ENCODE peak calls at places on chromosomes 11 and 22, in eight cellular contexts. K is upper lobe of right lung, F is RWPE1, A is heart right ventricle, P is hepatocyte, E is mammary epithelial cell, X is dorsolateral prefrontal cortex, Y is brain microvascular endothelial cell. C is an unnamed sample.

GRCh38 chr22:20524004-20524481 is 16.6 kb downstream of the MED15 start:
- DNase-seq in K (no peak), F (no peak), A (no peak), P (no peak), E (peak; percentile 65), X (no peak), Y (no peak), C (no peak)

GRCh38 chr11:117691501-117691900 is 105.5 kb downstream of the DSCAML1 start:
- DNase-seq in K (no peak), F (no peak), A (no peak), P (no peak), E (no peak), X (no peak), Y (no peak), C (no peak)

GRCh38 chr11:119144825-119145476 is 3.9 kb upstream of the ABCG4 start:
- DNase-seq in K (peak; percentile 55), F (peak; percentile 88), A (peak; percentile 44), P (peak; percentile 87), E (peak; percentile 42), X (no peak), Y (peak; percentile 67), C (peak; percentile 65)

GRCh38 chr11:118052581-118053206 is 24.2 kb upstream of the TMPRSS4 start:
- DNase-seq in K (peak; percentile 45), F (no peak), A (no peak), P (no peak), E (no peak), X (no peak), Y (no peak), C (no peak)

GRCh38 chr22:49411236-49411635 is 416.4 kb downstream of the BRD1 start:
- DNase-seq in K (no peak), F (no peak), A (no peak), P (no peak), E (no peak), X (no peak), Y (no peak), C (no peak)

GRCh38 chr22:37349043-37349814 is 66.9 kb downstream of the CYTH4 start:
- DNase-seq in K (no peak), F (no peak), A (no peak), P (no peak), E (no peak), X (no peak), Y (no peak), C (no peak)

GRCh38 chr11:89293966-89294679 is 116.4 kb downstream of the TYR start:
- DNase-seq in K (peak; percentile 43), F (no peak), A (peak; percentile 9), P (peak; percentile 11), E (no peak), X (no peak), Y (peak; percentile 5), C (no peak)

GRCh38 chr11:128653828-128654231 is 40.0 kb upstream of the FLI1 start:
- DNase-seq in K (peak; percentile 83), F (no peak), A (peak; percentile 37), P (peak; percentile 33), E (peak; percentile 80), X (no peak), Y (peak; percentile 84), C (peak; percentile 79)

GRCh38 chr11:78795862-78796261 is 221.2 kb upstream of the NARS2 start:
- DNase-seq in K (no peak), F (no peak), A (no peak), P (no peak), E (no peak), X (no peak), Y (no peak), C (no peak)

GRCh38 chr11:81098471-81098870 is 1635.2 kb downstream of the FAM181B start:
- DNase-seq in K (no peak), F (no peak), A (no peak), P (no peak), E (no peak), X (no peak), Y (no peak), C (no peak)

GRCh38 chr22:27790396-27791216 is 10.9 kb downstream of the MN1 start:
- DNase-seq in K (no peak), F (no peak), A (no peak), P (no peak), E (no peak), X (no peak), Y (no peak), C (no peak)

GRCh38 chr22:36267058-36267457 is 14.1 kb downstream of the APOL1 start:
- DNase-seq in K (no peak), F (no peak), A (no peak), P (no peak), E (no peak), X (no peak), Y (no peak), C (no peak)

GRCh38 chr11:26806209-26806608 is 84.3 kb upstream of the SLC5A12 start:
- DNase-seq in K (no peak), F (peak; percentile 18), A (no peak), P (no peak), E (peak; percentile 27), X (no peak), Y (no peak), C (no peak)

GRCh38 chr22:18067548-18068341 is 10.0 kb upstream of the PEX26 start:
- DNase-seq in K (peak; percentile 47), F (no peak), A (no peak), P (no peak), E (no peak), X (no peak), Y (no peak), C (no peak)

GRCh38 chr22:30920407-30920806 is 48.2 kb downstream of the MORC2 start:
- DNase-seq in K (peak; percentile 88), F (peak; percentile 68), A (peak; percentile 84), P (peak; percentile 82), E (peak; percentile 52), X (peak; percentile 83), Y (peak; percentile 60), C (peak; percentile 85)

GRCh38 chr11:35798423-35798822 is 135.8 kb downstream of the TRIM44 start:
- DNase-seq in K (no peak), F (peak; percentile 64), A (no peak), P (no peak), E (peak; percentile 49), X (no peak), Y (no peak), C (no peak)

DNA sequence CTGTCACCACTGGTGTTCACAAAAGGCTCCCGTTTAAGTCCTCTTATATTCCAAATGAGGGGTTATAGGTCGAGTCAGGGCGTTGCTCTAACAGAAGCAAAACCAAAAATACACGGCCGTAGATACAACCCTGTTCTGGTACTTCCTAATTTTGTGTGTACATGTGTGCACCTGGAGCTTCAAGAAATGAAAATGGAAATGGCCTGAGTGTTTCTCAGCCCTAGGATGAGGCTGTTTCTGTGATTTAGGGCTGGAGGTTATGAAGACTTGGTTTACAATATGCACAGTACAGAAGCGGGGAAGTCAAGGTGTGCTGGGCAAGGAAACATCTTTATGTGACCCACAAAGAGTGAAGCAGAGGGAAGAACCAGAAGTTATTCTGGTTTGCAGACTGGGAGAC is 110.4 kb upstream of the OR4B1 start:
- DNase-seq in K (no peak), F (no peak), A (no peak), P (no peak), E (no peak), X (no peak), Y (no peak), C (no peak)
- H3K27ac ChIP-seq in K (no peak overlapping the region), F (no peak overlapping the region), A (no peak overlapping the region), P (no peak overlapping the region), E (no peak overlapping the region), X (peak overlapping the region; percentile 46), Y (no peak overlapping the region), C (no peak overlapping the region)

GRCh38 chr22:48277868-48278581 is 1515.6 kb downstream of the TBC1D22A start:
- DNase-seq in K (no peak), F (no peak), A (no peak), P (peak; percentile 50), E (no peak), X (no peak), Y (no peak), C (no peak)
- H3K27ac ChIP-seq in K (no peak overlapping the region), F (no peak overlapping the region), A (no peak overlapping the region), P (peak overlapping the region; percentile 52), E (no peak overlapping the region), X (peak overlapping the region; percentile 67), Y (no peak overlapping the region), C (no peak overlapping the region)

DNA sequence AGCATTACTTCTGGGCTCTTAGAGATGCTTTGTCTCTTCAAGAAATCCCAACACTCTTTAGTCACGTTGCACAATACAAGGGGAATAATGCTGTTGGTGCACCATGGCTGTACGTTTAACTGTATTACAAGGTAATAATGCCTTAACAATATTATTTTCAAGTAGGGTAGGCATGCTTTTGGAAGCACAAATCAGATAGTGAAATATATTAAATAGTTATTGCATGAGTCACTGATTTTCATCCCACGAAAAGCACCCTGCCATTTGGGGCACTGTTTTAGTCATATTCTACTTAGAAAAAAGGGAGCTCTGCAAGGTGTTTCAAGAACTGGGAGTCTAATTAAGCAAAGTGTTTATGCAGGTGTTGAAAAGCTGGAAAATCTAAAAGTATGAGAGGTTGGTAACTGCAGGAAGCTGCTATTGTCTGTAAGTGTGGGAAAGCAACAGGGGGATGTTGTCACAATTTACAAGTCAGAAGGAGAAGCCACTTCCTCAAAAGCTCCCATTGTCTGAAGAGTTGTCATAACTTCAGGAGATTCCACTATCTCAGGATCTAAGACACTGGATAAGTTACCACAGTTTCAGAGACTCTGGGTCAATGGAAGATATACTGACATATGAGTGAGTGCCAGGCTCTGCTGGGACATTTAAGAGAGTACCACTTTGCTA is 218.2 kb downstream of the JRKL start:
- DNase-seq in K (no peak), F (peak; percentile 3), A (no peak), P (no peak), E (no peak), X (no peak), Y (no peak), C (no peak)
- H3K27ac ChIP-seq in K (no peak overlapping the region), F (no peak overlapping the region), A (no peak overlapping the region), P (no peak overlapping the region), E (no peak overlapping the region), X (no peak overlapping the region), Y (no peak overlapping the region), C (no peak overlapping the region)

GRCh38 chr11:10041803-10042202 is 252.2 kb downstream of the SBF2 start:
- DNase-seq in K (no peak), F (no peak), A (no peak), P (no peak), E (no peak), X (no peak), Y (no peak), C (no peak)

GRCh38 chr11:10044618-10045017 is 249.4 kb downstream of the SBF2 start:
- DNase-seq in K (no peak), F (no peak), A (no peak), P (peak; percentile 27), E (peak; percentile 32), X (no peak), Y (no peak), C (no peak)

GRCh38 chr11:10041337-10041736 is 252.7 kb downstream of the SBF2 start:
- DNase-seq in K (no peak), F (no peak), A (no peak), P (no peak), E (no peak), X (no peak), Y (no peak), C (no peak)

GRCh38 chr11:10042699-10043098 is 251.3 kb downstream of the SBF2 start:
- DNase-seq in K (no peak), F (no peak), A (no peak), P (peak; percentile 19), E (no peak), X (no peak), Y (no peak), C (no peak)

DNA sequence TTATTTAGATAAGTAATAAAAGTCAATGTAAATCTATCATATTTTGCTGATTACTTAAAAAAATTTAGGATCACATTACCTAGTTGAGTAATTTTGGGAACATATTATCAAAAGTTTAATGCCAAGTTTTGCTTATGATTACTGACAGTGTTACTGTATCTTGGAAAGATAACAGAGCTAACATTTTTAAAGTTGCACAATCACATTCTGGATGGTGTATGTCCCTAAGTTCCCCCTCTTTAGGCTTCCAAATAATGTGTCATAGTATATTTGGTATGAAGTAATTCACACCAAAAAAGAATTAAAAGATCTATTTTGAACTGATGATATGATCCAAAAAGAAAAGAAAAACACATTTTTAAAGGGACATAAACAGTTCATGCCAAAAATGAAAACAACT is 255.1 kb downstream of the SBF2 start:
- DNase-seq in K (no peak), F (no peak), A (no peak), P (no peak), E (no peak), X (no peak), Y (no peak), C (no peak)
- H3K27ac ChIP-seq in K (no peak overlapping the region), F (no peak overlapping the region), A (no peak overlapping the region), P (no peak overlapping the region), E (no peak overlapping the region), X (no peak overlapping the region), Y (no peak overlapping the region), C (no peak overlapping the region)